ENCODE peak calls at places on chromosomes 7 and 10, in ten cellular contexts. N is cerebellum, K is stomach, R is activated T-cell treated with anti-CD3 and anti-CD28 coated beads for 1 hour, L is AG04449, D is foreskin fibroblast, I is brain microvascular endothelial cell, F is WTC11, G is retina, J is NCI-H748 treated with DMSO at 0.1 percent for 48 hours. E is an unnamed sample.

GRCh38 chr10:11509036-11509435 is 102.4 kb downstream of the USP6NL start:
- DNase-seq in L (no peak), F (no peak), K (no peak), N (no peak), G (peak; percentile 12), R (no peak), I (no peak), D (no peak), J (no peak), E (no peak)

GRCh38 chr7:26759108-26759507 is 105.3 kb downstream of the SKAP2 start:
- DNase-seq in J (no peak), L (no peak), F (no peak), G (no peak), K (no peak), R (no peak), N (no peak), D (no peak), I (no peak), E (no peak)

GRCh38 chr7:144548556-144548955 is 145.1 kb upstream of the NOBOX start:
- DNase-seq in F (no peak), R (no peak), K (no peak), L (no peak), N (no peak), G (no peak), I (no peak), J (no peak), D (no peak), E (no peak)

GRCh38 chr7:47792521-47793121 is 155.6 kb downstream of the PKD1L1 start:
- DNase-seq in R (no peak), N (no peak), L (no peak), K (no peak), D (no peak), G (no peak), I (peak; percentile 28), F (no peak), J (no peak), E (peak; percentile 31)

GRCh38 chr7:44563171-44563679 is 10.5 kb downstream of the DDX56 start:
- DNase-seq in I (no peak), N (no peak), F (no peak), L (no peak), R (no peak), D (no peak), K (no peak), J (no peak), G (no peak), E (no peak)

GRCh38 chr7:154212861-154213260 is 160.7 kb downstream of the DPP6 start:
- DNase-seq in G (no peak), J (no peak), N (peak; percentile 84), I (no peak), R (no peak), L (no peak), F (no peak), D (no peak), K (no peak), E (no peak)

GRCh38 chr10:10138685-10139084 is 879.0 kb upstream of the CELF2 start:
- DNase-seq in N (no peak), F (no peak), I (no peak), K (no peak), L (no peak), D (no peak), R (no peak), J (no peak), G (no peak), E (no peak)

GRCh38 chr10:79638318-79638717 is 27.6 kb downstream of the SFTPA1 start:
- DNase-seq in R (no peak), K (no peak), L (no peak), I (no peak), F (no peak), N (no peak), J (no peak), D (no peak), G (no peak), E (no peak)

GRCh38 chr10:68434657-68435056 is 27.6 kb upstream of the RUFY2 start:
- DNase-seq in L (no peak), N (no peak), J (no peak), K (no peak), R (no peak), G (no peak), I (no peak), D (no peak), F (no peak), E (no peak)